ENCODE peak calls at places on chromosomes 13 and 19, in six cellular contexts. One of them, this sample, is unnamed.

GRCh38 chr13:104810242-104810641 is 1725.2 kb downstream of the EFNB2 start:
- DNase-seq in A549: no peak
- DNase-seq in stomach: no peak
- DNase-seq in suprapubic skin: no peak
- DNase-seq in coronary artery: no peak
- DNase-seq in brain microvascular endothelial cell: no peak
- DNase-seq in this sample: no peak

GRCh38 chr19:35155981-35156672 is 1.6 kb downstream of the FXYD5 start:
- DNase-seq in A549: no peak
- DNase-seq in stomach: no peak
- DNase-seq in suprapubic skin: no peak
- DNase-seq in coronary artery: no peak
- DNase-seq in brain microvascular endothelial cell: no peak
- DNase-seq in this sample: no peak

GRCh38 chr13:78589206-78589605 is 14.1 kb downstream of the POU4F1 start:
- DNase-seq in A549: no peak
- DNase-seq in stomach: no peak
- DNase-seq in suprapubic skin: no peak
- DNase-seq in coronary artery: no peak
- DNase-seq in brain microvascular endothelial cell: no peak
- DNase-seq in this sample: no peak

GRCh38 chr19:6611441-6611852 is 20.5 kb upstream of the CD70 start:
- DNase-seq in A549: no peak
- DNase-seq in stomach: no peak
- DNase-seq in suprapubic skin: no peak
- DNase-seq in coronary artery: no peak
- DNase-seq in brain microvascular endothelial cell: no peak
- DNase-seq in this sample: no peak

GRCh38 chr13:78491978-78492377 is 111.4 kb downstream of the POU4F1 start:
- DNase-seq in A549: no peak
- DNase-seq in stomach: no peak
- DNase-seq in suprapubic skin: no peak
- DNase-seq in coronary artery: no peak
- DNase-seq in brain microvascular endothelial cell: no peak
- DNase-seq in this sample: no peak

GRCh38 chr19:10923503-10924076 is 4.8 kb downstream of the YIPF2 start:
- DNase-seq in A549: no peak
- DNase-seq in stomach: no peak
- DNase-seq in suprapubic skin: no peak
- DNase-seq in coronary artery: no peak
- DNase-seq in brain microvascular endothelial cell: no peak
- DNase-seq in this sample: no peak

GRCh38 chr13:20362642-20363041 is 130.5 kb upstream of the GJB6 start:
- DNase-seq in A549: no peak
- DNase-seq in stomach: no peak
- DNase-seq in suprapubic skin: no peak
- DNase-seq in coronary artery: no peak
- DNase-seq in brain microvascular endothelial cell: no peak
- DNase-seq in this sample: no peak

GRCh38 chr13:39684531-39685137 is 29.2 kb downstream of the COG6 start:
- DNase-seq in A549: peak; percentile 28
- DNase-seq in stomach: no peak
- DNase-seq in suprapubic skin: no peak
- DNase-seq in coronary artery: no peak
- DNase-seq in brain microvascular endothelial cell: no peak
- DNase-seq in this sample: peak; percentile 60

GRCh38 chr19:16369306-16369663 is 44.7 kb downstream of the KLF2 start:
- DNase-seq in A549: no peak
- DNase-seq in stomach: no peak
- DNase-seq in suprapubic skin: no peak
- DNase-seq in coronary artery: no peak
- DNase-seq in brain microvascular endothelial cell: no peak
- DNase-seq in this sample: no peak

GRCh38 chr13:79775830-79776229 is 294.9 kb downstream of the NDFIP2 start:
- DNase-seq in A549: peak; percentile 63
- DNase-seq in stomach: peak; percentile 29
- DNase-seq in suprapubic skin: no peak
- DNase-seq in coronary artery: no peak
- DNase-seq in brain microvascular endothelial cell: peak; percentile 77
- DNase-seq in this sample: peak; percentile 83

GRCh38 chr19:16386619-16387240 is 62.1 kb downstream of the KLF2 start:
- DNase-seq in A549: peak; percentile 62
- DNase-seq in stomach: peak; percentile 50
- DNase-seq in suprapubic skin: no peak
- DNase-seq in coronary artery: no peak
- DNase-seq in brain microvascular endothelial cell: peak; percentile 61
- DNase-seq in this sample: peak; percentile 58

GRCh38 chr19:18399008-18399407 is 1.6 kb upstream of the LRRC25 start:
- DNase-seq in A549: peak; percentile 38
- DNase-seq in stomach: peak; percentile 87
- DNase-seq in suprapubic skin: no peak
- DNase-seq in coronary artery: no peak
- DNase-seq in brain microvascular endothelial cell: no peak
- DNase-seq in this sample: no peak

GRCh38 chr13:113601166-113602070 is 16.9 kb downstream of the TFDP1 start:
- DNase-seq in A549: no peak
- DNase-seq in stomach: no peak
- DNase-seq in suprapubic skin: no peak
- DNase-seq in coronary artery: no peak
- DNase-seq in brain microvascular endothelial cell: no peak
- DNase-seq in this sample: no peak

GRCh38 chr19:36047835-36048234 is 6.2 kb downstream of the THAP8 start:
- DNase-seq in A549: no peak
- DNase-seq in stomach: no peak
- DNase-seq in suprapubic skin: no peak
- DNase-seq in coronary artery: no peak
- DNase-seq in brain microvascular endothelial cell: no peak
- DNase-seq in this sample: no peak

GRCh38 chr13:111639196-111639705 is 318.8 kb downstream of the TEX29 start:
- DNase-seq in A549: no peak
- DNase-seq in stomach: no peak
- DNase-seq in suprapubic skin: no peak
- DNase-seq in coronary artery: peak; percentile 49
- DNase-seq in brain microvascular endothelial cell: no peak
- DNase-seq in this sample: no peak

GRCh38 chr13:52010890-52011689 is at the start of gene ATP7B:
- DNase-seq in A549: peak; percentile 5
- DNase-seq in stomach: no peak
- DNase-seq in suprapubic skin: peak; percentile 68
- DNase-seq in coronary artery: peak; percentile 77
- DNase-seq in brain microvascular endothelial cell: no peak
- DNase-seq in this sample: peak; percentile 7

GRCh38 chr19:703651-704446 is 4.9 kb upstream of the PALM start:
- DNase-seq in A549: peak; percentile 85
- DNase-seq in stomach: peak; percentile 84
- DNase-seq in suprapubic skin: peak; percentile 91
- DNase-seq in coronary artery: no peak
- DNase-seq in brain microvascular endothelial cell: peak; percentile 41
- DNase-seq in this sample: peak; percentile 17

GRCh38 chr19:45163156-45163555 is 2.4 kb upstream of the NKPD1 start:
- DNase-seq in A549: no peak
- DNase-seq in stomach: no peak
- DNase-seq in suprapubic skin: no peak
- DNase-seq in coronary artery: no peak
- DNase-seq in brain microvascular endothelial cell: no peak
- DNase-seq in this sample: no peak

GRCh38 chr19:45160870-45161714 is at the start of gene NKPD1:
- DNase-seq in A549: no peak
- DNase-seq in stomach: peak; percentile 82
- DNase-seq in suprapubic skin: no peak
- DNase-seq in coronary artery: no peak
- DNase-seq in brain microvascular endothelial cell: no peak
- DNase-seq in this sample: no peak

GRCh38 chr19:45163751-45164150 is 3.0 kb upstream of the NKPD1 start:
- DNase-seq in A549: no peak
- DNase-seq in stomach: no peak
- DNase-seq in suprapubic skin: no peak
- DNase-seq in coronary artery: no peak
- DNase-seq in brain microvascular endothelial cell: no peak
- DNase-seq in this sample: no peak

GRCh38 chr19:45162464-45163143 is 1.8 kb upstream of the NKPD1 start:
- DNase-seq in A549: no peak
- DNase-seq in stomach: no peak
- DNase-seq in suprapubic skin: peak; percentile 80
- DNase-seq in coronary artery: no peak
- DNase-seq in brain microvascular endothelial cell: no peak
- DNase-seq in this sample: no peak

DNA sequence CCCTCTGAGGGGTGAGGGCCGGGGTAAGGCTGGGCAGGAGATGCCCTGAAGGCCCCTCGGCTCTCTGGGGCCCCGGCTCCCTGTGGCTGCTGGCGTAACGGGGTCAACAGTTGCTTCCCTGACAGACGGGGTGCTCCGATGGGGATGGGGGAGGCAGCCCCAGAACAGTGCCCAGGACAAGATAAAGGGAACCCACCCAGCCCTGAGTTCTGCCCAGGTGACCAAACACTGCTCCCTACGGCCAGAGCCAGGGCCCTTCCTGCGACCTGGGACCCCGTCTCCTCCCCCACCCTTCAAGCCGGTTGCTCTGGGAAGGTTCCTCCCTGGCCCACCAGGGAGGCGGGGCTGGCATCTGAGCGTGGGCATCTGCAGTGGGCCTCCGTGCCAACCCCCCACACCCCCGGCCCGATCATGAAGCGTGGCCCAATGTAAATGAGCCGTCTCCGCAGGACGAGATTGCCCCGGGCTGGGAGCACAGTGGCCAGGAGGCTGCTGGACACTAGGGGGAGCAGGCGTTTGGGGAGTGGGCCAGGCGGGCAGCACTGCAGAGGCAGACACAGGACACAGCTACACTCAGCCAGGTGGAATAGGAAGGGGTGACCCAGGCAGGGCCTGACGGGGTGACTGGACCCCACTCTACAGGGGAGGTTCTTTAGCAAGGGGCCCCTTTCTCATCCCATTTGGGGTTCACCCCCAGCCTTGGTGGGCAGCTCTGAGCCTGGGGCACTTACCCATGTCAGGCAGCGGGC is 1.1 kb upstream of the NKPD1 start:
- DNase-seq in A549: no peak
- DNase-seq in stomach: peak; percentile 56
- DNase-seq in suprapubic skin: no peak
- DNase-seq in coronary artery: no peak
- DNase-seq in brain microvascular endothelial cell: no peak
- DNase-seq in this sample: peak; percentile 34
- H3K4me3 ChIP-seq in A549: no peak overlapping the region
- H3K4me3 ChIP-seq in stomach: no peak overlapping the region
- H3K4me3 ChIP-seq in suprapubic skin: peak overlapping the region; percentile 38
- H3K4me3 ChIP-seq in coronary artery: no peak overlapping the region
- H3K4me3 ChIP-seq in brain microvascular endothelial cell: no peak overlapping the region
- H3K4me3 ChIP-seq in this sample: no peak overlapping the region

GRCh38 chr19:41564515-41565383 is 11.2 kb upstream of the CEACAM21 start:
- DNase-seq in A549: no peak
- DNase-seq in stomach: no peak
- DNase-seq in suprapubic skin: no peak
- DNase-seq in coronary artery: peak; percentile 65
- DNase-seq in brain microvascular endothelial cell: no peak
- DNase-seq in this sample: no peak

GRCh38 chr19:41570179-41570578 is 5.8 kb upstream of the CEACAM21 start:
- DNase-seq in A549: no peak
- DNase-seq in stomach: no peak
- DNase-seq in suprapubic skin: no peak
- DNase-seq in coronary artery: no peak
- DNase-seq in brain microvascular endothelial cell: no peak
- DNase-seq in this sample: no peak

GRCh38 chr19:41569481-41570150 is 6.3 kb upstream of the CEACAM21 start:
- DNase-seq in A549: no peak
- DNase-seq in stomach: no peak
- DNase-seq in suprapubic skin: no peak
- DNase-seq in coronary artery: no peak
- DNase-seq in brain microvascular endothelial cell: no peak
- DNase-seq in this sample: no peak

GRCh38 chr19:41563847-41564514 is 12.0 kb upstream of the CEACAM21 start:
- DNase-seq in A549: peak; percentile 35
- DNase-seq in stomach: no peak
- DNase-seq in suprapubic skin: no peak
- DNase-seq in coronary artery: no peak
- DNase-seq in brain microvascular endothelial cell: no peak
- DNase-seq in this sample: no peak

GRCh38 chr19:41565384-41565730 is 10.6 kb upstream of the CEACAM21 start:
- DNase-seq in A549: no peak
- DNase-seq in stomach: no peak
- DNase-seq in suprapubic skin: no peak
- DNase-seq in coronary artery: no peak
- DNase-seq in brain microvascular endothelial cell: no peak
- DNase-seq in this sample: no peak
- H3K4me3 ChIP-seq in A549: no peak overlapping the region
- H3K4me3 ChIP-seq in stomach: no peak overlapping the region
- H3K4me3 ChIP-seq in suprapubic skin: no peak overlapping the region
- H3K4me3 ChIP-seq in coronary artery: peak overlapping the region; percentile 52
- H3K4me3 ChIP-seq in brain microvascular endothelial cell: no peak overlapping the region
- H3K4me3 ChIP-seq in this sample: no peak overlapping the region

GRCh38 chr19:3096902-3097326 is 2.8 kb downstream of the GNA11 start:
- DNase-seq in A549: no peak
- DNase-seq in stomach: no peak
- DNase-seq in suprapubic skin: no peak
- DNase-seq in coronary artery: no peak
- DNase-seq in brain microvascular endothelial cell: no peak
- DNase-seq in this sample: no peak
- H3K4me3 ChIP-seq in A549: no peak overlapping the region
- H3K4me3 ChIP-seq in stomach: peak overlapping the region; percentile 96
- H3K4me3 ChIP-seq in suprapubic skin: peak overlapping the region; percentile 90
- H3K4me3 ChIP-seq in coronary artery: peak overlapping the region; percentile 99
- H3K4me3 ChIP-seq in brain microvascular endothelial cell: no peak overlapping the region
- H3K4me3 ChIP-seq in this sample: no peak overlapping the region

GRCh38 chr13:99465454-99465853 is 35.8 kb upstream of the TM9SF2 start:
- DNase-seq in A549: no peak
- DNase-seq in stomach: no peak
- DNase-seq in suprapubic skin: no peak
- DNase-seq in coronary artery: no peak
- DNase-seq in brain microvascular endothelial cell: no peak
- DNase-seq in this sample: no peak

GRCh38 chr13:99463998-99464397 is 37.3 kb upstream of the TM9SF2 start:
- DNase-seq in A549: no peak
- DNase-seq in stomach: no peak
- DNase-seq in suprapubic skin: no peak
- DNase-seq in coronary artery: no peak
- DNase-seq in brain microvascular endothelial cell: no peak
- DNase-seq in this sample: no peak

GRCh38 chr13:99467764-99468163 is 33.5 kb upstream of the TM9SF2 start:
- DNase-seq in A549: peak; percentile 17
- DNase-seq in stomach: no peak
- DNase-seq in suprapubic skin: no peak
- DNase-seq in coronary artery: no peak
- DNase-seq in brain microvascular endothelial cell: peak; percentile 75
- DNase-seq in this sample: peak; percentile 50

GRCh38 chr13:99468971-99469545 is 32.2 kb upstream of the TM9SF2 start:
- DNase-seq in A549: no peak
- DNase-seq in stomach: no peak
- DNase-seq in suprapubic skin: no peak
- DNase-seq in coronary artery: no peak
- DNase-seq in brain microvascular endothelial cell: no peak
- DNase-seq in this sample: no peak

DNA sequence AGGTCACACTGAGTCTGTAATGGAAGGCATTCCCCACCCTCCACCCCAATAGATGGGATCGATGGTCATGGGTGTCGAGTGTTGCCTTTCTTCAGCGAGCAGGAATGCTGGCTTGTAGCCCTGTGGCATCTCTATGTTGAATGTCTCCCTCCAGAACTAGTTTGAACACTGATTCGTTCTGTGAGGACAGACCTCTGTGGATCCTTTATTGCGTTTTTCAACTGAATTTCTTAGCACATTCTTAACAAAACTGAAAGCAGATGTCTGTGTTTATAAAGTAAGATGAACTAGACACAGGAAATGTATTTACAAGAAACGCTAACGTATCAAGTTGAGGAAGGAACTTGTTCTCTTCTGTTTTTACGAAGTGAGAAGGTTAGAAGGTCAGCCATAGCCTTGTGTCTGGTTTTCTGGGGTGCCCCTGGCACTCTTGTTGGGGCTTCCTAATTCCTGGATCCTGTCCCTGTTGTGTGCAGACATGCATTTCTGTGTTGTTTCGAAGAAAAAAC is 36.8 kb upstream of the TM9SF2 start:
- DNase-seq in A549: no peak
- DNase-seq in stomach: no peak
- DNase-seq in suprapubic skin: no peak
- DNase-seq in coronary artery: no peak
- DNase-seq in brain microvascular endothelial cell: no peak
- DNase-seq in this sample: peak; percentile 23
- H3K4me3 ChIP-seq in A549: no peak overlapping the region
- H3K4me3 ChIP-seq in stomach: no peak overlapping the region
- H3K4me3 ChIP-seq in suprapubic skin: no peak overlapping the region
- H3K4me3 ChIP-seq in coronary artery: no peak overlapping the region
- H3K4me3 ChIP-seq in brain microvascular endothelial cell: no peak overlapping the region
- H3K4me3 ChIP-seq in this sample: no peak overlapping the region

This sample was measured in astrocyte of the spinal cord.